ENCODE peak calls at places on chromosomes 4 and X, in five cellular contexts. C, I, Z, X and E are unnamed samples.

GRCh38 chr4:121073672-121074386 is 1.5 kb upstream of the NDNF start:
- DNase-seq in C (no peak), Z (no peak), X (no peak), I (no peak), E (peak; percentile 48)

GRCh38 chrX:78658851-78659744 is at the start of gene RTL3:
- DNase-seq in X (no peak), I (no peak), C (no peak), Z (no peak), E (no peak)

GRCh38 chr4:151460434-151460833 is 51.5 kb downstream of the FHIP1A start:
- DNase-seq in X (no peak), I (no peak), Z (no peak), C (no peak), E (no peak)

GRCh38 chr4:71257761-71258160 is 81.1 kb upstream of the SLC4A4 start:
- DNase-seq in X (no peak), Z (no peak), I (no peak), C (no peak), E (no peak)

GRCh38 chrX:8738588-8739189 is 6.8 kb upstream of the ANOS1 start:
- DNase-seq in I (no peak), C (peak; percentile 48), Z (no peak), X (no peak), E (no peak)

GRCh38 chrX:40097492-40098263 is at the start of gene BCOR:
- DNase-seq in C (peak; percentile 58), X (peak; percentile 73), Z (peak; percentile 87), I (peak; percentile 88), E (peak; percentile 63)

GRCh38 chr4:4869380-4869723 is 9.9 kb downstream of the MSX1 start:
- DNase-seq in I (no peak), C (no peak), Z (no peak), X (no peak), E (no peak)

GRCh38 chr4:3781193-3781886 is 15.2 kb downstream of the ADRA2C start:
- DNase-seq in C (no peak), I (peak; percentile 46), X (no peak), Z (no peak), E (no peak)

GRCh38 chr4:78784255-78784654 is 8.1 kb downstream of the BMP2K start:
- DNase-seq in C (no peak), X (no peak), I (no peak), Z (no peak), E (no peak)

GRCh38 chrX:110395877-110396276 is 37.2 kb downstream of the RTL9 start:
- DNase-seq in Z (no peak), X (no peak), I (no peak), C (peak; percentile 47), E (no peak)

GRCh38 chr4:3339566-3339965 is 46.7 kb downstream of the RGS12 start:
- DNase-seq in C (no peak), I (no peak), Z (no peak), X (no peak), E (no peak)

GRCh38 chr4:174122705-174123104 is 160.8 kb downstream of the FBXO8 start:
- DNase-seq in X (no peak), I (no peak), Z (no peak), C (no peak), E (no peak)

GRCh38 chr4:84967292-84967651 is 782 bp upstream of the WDFY3 start:
- DNase-seq in X (no peak), C (no peak), I (no peak), Z (no peak), E (no peak)

GRCh38 chrX:22300130-22300529 is 27.4 kb downstream of the CBLL2 start:
- DNase-seq in Z (no peak), X (no peak), C (peak; percentile 33), I (no peak), E (no peak)

GRCh38 chrX:101415180-101416130 is 7.4 kb downstream of the HNRNPH2 start:
- DNase-seq in I (no peak), X (no peak), Z (no peak), C (peak; percentile 16), E (no peak)

GRCh38 chr4:154720123-154720522 is 23.7 kb upstream of the LRAT start:
- DNase-seq in I (no peak), X (no peak), Z (no peak), C (no peak), E (no peak)

GRCh38 chrX:140477987-140478386 is 26.9 kb downstream of the SOX3 start:
- DNase-seq in X (no peak), C (no peak), I (no peak), Z (no peak), E (no peak)

GRCh38 chr4:116489739-116490138 is 595.6 kb downstream of the TRAM1L1 start:
- DNase-seq in C (no peak), I (no peak), X (no peak), Z (no peak), E (no peak)

GRCh38 chr4:122928930-122929329 is 6.5 kb upstream of the NUDT6 start:
- DNase-seq in Z (no peak), C (no peak), X (no peak), I (no peak), E (no peak)

GRCh38 chr4:170134821-170135220 is 45.1 kb upstream of the AADAT start:
- DNase-seq in X (no peak), I (no peak), C (no peak), Z (no peak), E (no peak)

GRCh38 chr4:55118397-55118796 is 7.0 kb downstream of the KDR start:
- DNase-seq in I (no peak), Z (no peak), C (no peak), X (no peak), E (no peak)

GRCh38 chr4:81491943-81492342 is 20.2 kb upstream of the RASGEF1B start:
- DNase-seq in C (no peak), Z (no peak), I (no peak), X (no peak), E (no peak)

GRCh38 chr4:52751349-52751911 is at the start of gene ERVMER34-1:
- DNase-seq in I (peak; percentile 86), Z (peak; percentile 67), X (peak; percentile 72), C (peak; percentile 63), E (peak; percentile 95)

GRCh38 chr4:159281781-159282180 is 178.9 kb downstream of the RAPGEF2 start:
- DNase-seq in I (no peak), C (no peak), X (no peak), Z (no peak), E (no peak)

GRCh38 chrX:105821471-105822081 is 763 bp upstream of the NRK start:
- DNase-seq in I (no peak), C (peak; percentile 27), X (no peak), Z (peak; percentile 19), E (peak; percentile 47)

GRCh38 chr4:18366762-18367358 is 345.3 kb upstream of the LCORL start:
- DNase-seq in I (no peak), Z (no peak), X (no peak), C (no peak), E (no peak)

GRCh38 chr4:168744021-168744420 is 247.2 kb downstream of the PALLD start:
- DNase-seq in Z (no peak), C (no peak), I (no peak), X (no peak), E (no peak)

GRCh38 chrX:15404712-15405111 is 20.5 kb upstream of the VEGFD start:
- DNase-seq in Z (no peak), C (no peak), X (peak; percentile 33), I (no peak), E (no peak)

GRCh38 chr4:78517050-78517652 is 34.4 kb upstream of the ANXA3 start:
- DNase-seq in I (no peak), C (no peak), Z (no peak), X (no peak), E (peak; percentile 37)

GRCh38 chr4:41661447-41662076 is 87.0 kb downstream of the PHOX2B start:
- DNase-seq in C (peak; percentile 63), Z (no peak), I (no peak), X (peak; percentile 56), E (peak; percentile 46)

GRCh38 chr4:120066182-120066524 is 495 bp downstream of the MAD2L1 start:
- DNase-seq in I (no peak), X (no peak), C (no peak), Z (no peak), E (no peak)

GRCh38 chr4:978957-979701 is 5.8 kb upstream of the DGKQ start:
- DNase-seq in C (no peak), X (no peak), Z (no peak), I (peak; percentile 77), E (no peak)

GRCh38 chrX:13082286-13083065 is 38.1 kb upstream of the FAM9C start:
- DNase-seq in Z (no peak), C (no peak), I (no peak), X (no peak), E (no peak)
- H3K4me1 ChIP-seq in Z (peaks cover 6% of the 10 kb centered on the region), C (peaks cover 2% of the 10 kb centered on the region), I (peaks cover 65% of the 10 kb centered on the region), X (no peaks in the 10 kb centered on the region), E (no peaks in the 10 kb centered on the region)

GRCh38 chr4:26826721-26827120 is 33.9 kb upstream of the STIM2 start:
- DNase-seq in I (no peak), X (no peak), Z (no peak), C (no peak), E (no peak)
- TF ChIP-seq CTCF in I (no peak), X (no peak), Z (no peak), C (no peak), E (no peak)

DNA sequence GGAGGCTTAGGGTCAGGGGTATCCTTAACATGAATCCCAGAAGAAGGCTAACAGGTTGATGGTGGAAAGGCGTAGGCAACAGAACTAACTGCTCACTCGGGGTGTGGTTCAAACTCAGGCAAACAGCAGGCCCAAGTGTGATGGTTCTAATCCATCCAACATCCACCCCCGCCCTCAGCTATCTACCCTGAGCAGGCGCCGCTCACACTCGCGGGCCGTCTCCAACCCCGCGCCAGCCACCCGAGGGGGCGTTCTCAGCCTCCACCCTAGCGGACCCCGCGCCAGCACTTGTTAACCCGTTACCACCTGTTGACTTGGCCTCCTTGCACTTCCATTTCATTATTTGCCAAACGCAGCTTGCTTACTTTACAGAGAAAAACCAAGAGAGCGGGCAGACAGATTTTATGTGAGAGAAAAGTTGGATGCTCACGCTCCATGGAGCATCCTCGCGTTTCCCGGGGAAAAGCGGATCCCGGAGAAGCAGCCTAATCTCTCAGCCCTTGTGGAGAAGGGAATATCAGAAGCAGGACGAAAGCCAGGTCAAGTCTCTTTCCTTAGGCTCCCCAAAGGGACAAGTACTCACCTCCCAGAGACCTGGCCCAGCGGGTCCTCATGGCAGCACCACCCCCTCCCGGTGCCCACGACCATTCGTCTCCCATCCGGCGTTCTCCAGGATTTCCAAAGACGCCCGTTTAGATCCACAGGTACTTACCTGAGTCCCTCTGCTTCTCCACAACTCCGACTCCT is 757 bp downstream of the SNCA start:
- DNase-seq in X (no peak), I (peak; percentile 78), Z (no peak), C (no peak), E (no peak)
- H3K4me3 ChIP-seq in X (peak overlapping the region; percentile 76), I (peak overlapping the region; percentile 51), Z (no peak overlapping the region), C (peak overlapping the region; percentile 57), E (peak overlapping the region; percentile 30)

DNA sequence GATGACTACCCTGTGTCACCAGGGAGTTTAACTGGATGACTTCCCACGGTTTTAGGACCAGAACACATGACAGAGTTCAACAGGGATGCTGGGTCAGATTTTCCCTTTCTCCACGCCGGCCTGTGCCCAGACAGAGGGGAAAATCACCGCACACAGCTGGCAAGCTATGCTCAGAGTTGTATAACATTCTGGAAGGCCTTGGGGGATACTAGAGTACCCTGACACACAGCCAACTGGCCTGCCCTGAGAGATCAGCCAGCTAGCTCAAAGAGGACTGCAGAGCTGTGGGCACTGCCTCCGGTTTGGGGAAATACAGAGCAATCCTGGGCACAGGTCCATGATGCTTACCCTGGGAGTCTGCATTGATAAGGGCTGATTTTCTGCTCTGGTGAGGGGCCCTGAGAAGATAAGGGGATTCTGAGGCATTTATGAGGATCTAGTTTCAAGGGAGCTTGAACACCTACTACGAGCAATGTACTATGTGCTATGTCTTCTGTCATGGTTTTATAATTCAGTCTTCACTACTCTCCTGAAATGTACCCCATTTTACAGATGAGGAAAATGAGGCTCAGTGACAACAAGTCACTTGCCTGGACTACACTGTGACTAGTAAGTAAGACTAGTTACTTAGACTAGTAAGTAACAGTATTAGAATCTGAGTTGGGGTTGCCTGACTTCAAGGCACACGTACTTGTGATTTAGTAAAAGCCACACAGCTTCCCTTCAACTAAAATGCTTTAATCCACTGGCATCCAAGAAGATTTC is 14.7 kb downstream of the C4orf54 start:
- DNase-seq in Z (no peak), X (peak; percentile 76), C (no peak), I (no peak), E (no peak)
- H3K4me1 ChIP-seq in Z (no peaks in the 10 kb centered on the region), X (peaks cover 54% of the 10 kb centered on the region), C (no peaks in the 10 kb centered on the region), I (no peaks in the 10 kb centered on the region), E (no peaks in the 10 kb centered on the region)